ENCODE peak calls at places on chromosomes 7 and 10, in nine cellular contexts. One of them, this sample, is unnamed.

GRCh38 chr7:11343136-11343535 is 369.5 kb downstream of the PHF14 start:
- DNase-seq in CD8-positive, alpha-beta memory T cell: no peak
- DNase-seq in tibial artery: no peak
- DNase-seq in CD4-positive, alpha-beta T cell: no peak
- DNase-seq in dorsolateral prefrontal cortex: no peak
- DNase-seq in mesenchymal stem cell: no peak
- DNase-seq in breast epithelium: no peak
- DNase-seq in astrocyte: no peak
- DNase-seq in AG04450: no peak
- DNase-seq in this sample: no peak

GRCh38 chr10:99235872-99236626 is 397 bp upstream of the HPSE2 start:
- DNase-seq in CD8-positive, alpha-beta memory T cell: no peak
- DNase-seq in tibial artery: no peak
- DNase-seq in CD4-positive, alpha-beta T cell: no peak
- DNase-seq in dorsolateral prefrontal cortex: no peak
- DNase-seq in mesenchymal stem cell: peak
- DNase-seq in breast epithelium: no peak
- DNase-seq in astrocyte: no peak
- DNase-seq in AG04450: no peak
- DNase-seq in this sample: peak

GRCh38 chr7:75965617-75966016 is 28.8 kb downstream of the TMEM120A start:
- DNase-seq in CD8-positive, alpha-beta memory T cell: no peak
- DNase-seq in tibial artery: no peak
- DNase-seq in CD4-positive, alpha-beta T cell: no peak
- DNase-seq in dorsolateral prefrontal cortex: no peak
- DNase-seq in mesenchymal stem cell: no peak
- DNase-seq in breast epithelium: no peak
- DNase-seq in astrocyte: no peak
- DNase-seq in AG04450: no peak
- DNase-seq in this sample: no peak

GRCh38 chr10:4981722-4982471 is 18.7 kb downstream of the AKR1C1 start:
- DNase-seq in CD8-positive, alpha-beta memory T cell: no peak
- DNase-seq in tibial artery: no peak
- DNase-seq in CD4-positive, alpha-beta T cell: no peak
- DNase-seq in dorsolateral prefrontal cortex: no peak
- DNase-seq in mesenchymal stem cell: peak
- DNase-seq in breast epithelium: no peak
- DNase-seq in astrocyte: peak
- DNase-seq in AG04450: no peak
- DNase-seq in this sample: no peak

GRCh38 chr7:74029094-74029785 is 1.3 kb downstream of the ELN start:
- DNase-seq in CD8-positive, alpha-beta memory T cell: no peak
- DNase-seq in tibial artery: no peak
- DNase-seq in CD4-positive, alpha-beta T cell: no peak
- DNase-seq in dorsolateral prefrontal cortex: no peak
- DNase-seq in mesenchymal stem cell: no peak
- DNase-seq in breast epithelium: no peak
- DNase-seq in astrocyte: no peak
- DNase-seq in AG04450: no peak
- DNase-seq in this sample: peak

GRCh38 chr7:56291-56913 is 136.0 kb upstream of the FAM20C start:
- DNase-seq in CD8-positive, alpha-beta memory T cell: no peak
- DNase-seq in tibial artery: peak
- DNase-seq in CD4-positive, alpha-beta T cell: no peak
- DNase-seq in dorsolateral prefrontal cortex: no peak
- DNase-seq in mesenchymal stem cell: no peak
- DNase-seq in breast epithelium: no peak
- DNase-seq in astrocyte: no peak
- DNase-seq in AG04450: no peak
- DNase-seq in this sample: no peak

GRCh38 chr7:106793015-106793651 is 71.9 kb upstream of the PIK3CG start:
- DNase-seq in CD8-positive, alpha-beta memory T cell: no peak
- DNase-seq in tibial artery: no peak
- DNase-seq in CD4-positive, alpha-beta T cell: no peak
- DNase-seq in dorsolateral prefrontal cortex: no peak
- DNase-seq in mesenchymal stem cell: peak
- DNase-seq in breast epithelium: no peak
- DNase-seq in astrocyte: no peak
- DNase-seq in AG04450: no peak
- DNase-seq in this sample: no peak

GRCh38 chr10:99461230-99461629 is 30.8 kb upstream of the GOT1 start:
- DNase-seq in CD8-positive, alpha-beta memory T cell: no peak
- DNase-seq in tibial artery: no peak
- DNase-seq in CD4-positive, alpha-beta T cell: no peak
- DNase-seq in dorsolateral prefrontal cortex: no peak
- DNase-seq in mesenchymal stem cell: peak
- DNase-seq in breast epithelium: no peak
- DNase-seq in astrocyte: peak
- DNase-seq in AG04450: no peak
- DNase-seq in this sample: peak

GRCh38 chr10:60905580-60905979 is 38.4 kb downstream of the RHOBTB1 start:
- DNase-seq in CD8-positive, alpha-beta memory T cell: no peak
- DNase-seq in tibial artery: peak
- DNase-seq in CD4-positive, alpha-beta T cell: no peak
- DNase-seq in dorsolateral prefrontal cortex: no peak
- DNase-seq in mesenchymal stem cell: no peak
- DNase-seq in breast epithelium: no peak
- DNase-seq in astrocyte: peak
- DNase-seq in AG04450: peak
- DNase-seq in this sample: peak

GRCh38 chr10:103542764-103543616 is 49.5 kb downstream of the NEURL1 start:
- DNase-seq in CD8-positive, alpha-beta memory T cell: no peak
- DNase-seq in tibial artery: peak
- DNase-seq in CD4-positive, alpha-beta T cell: peak
- DNase-seq in dorsolateral prefrontal cortex: peak
- DNase-seq in mesenchymal stem cell: peak
- DNase-seq in breast epithelium: no peak
- DNase-seq in astrocyte: peak
- DNase-seq in AG04450: no peak
- DNase-seq in this sample: no peak

DNA sequence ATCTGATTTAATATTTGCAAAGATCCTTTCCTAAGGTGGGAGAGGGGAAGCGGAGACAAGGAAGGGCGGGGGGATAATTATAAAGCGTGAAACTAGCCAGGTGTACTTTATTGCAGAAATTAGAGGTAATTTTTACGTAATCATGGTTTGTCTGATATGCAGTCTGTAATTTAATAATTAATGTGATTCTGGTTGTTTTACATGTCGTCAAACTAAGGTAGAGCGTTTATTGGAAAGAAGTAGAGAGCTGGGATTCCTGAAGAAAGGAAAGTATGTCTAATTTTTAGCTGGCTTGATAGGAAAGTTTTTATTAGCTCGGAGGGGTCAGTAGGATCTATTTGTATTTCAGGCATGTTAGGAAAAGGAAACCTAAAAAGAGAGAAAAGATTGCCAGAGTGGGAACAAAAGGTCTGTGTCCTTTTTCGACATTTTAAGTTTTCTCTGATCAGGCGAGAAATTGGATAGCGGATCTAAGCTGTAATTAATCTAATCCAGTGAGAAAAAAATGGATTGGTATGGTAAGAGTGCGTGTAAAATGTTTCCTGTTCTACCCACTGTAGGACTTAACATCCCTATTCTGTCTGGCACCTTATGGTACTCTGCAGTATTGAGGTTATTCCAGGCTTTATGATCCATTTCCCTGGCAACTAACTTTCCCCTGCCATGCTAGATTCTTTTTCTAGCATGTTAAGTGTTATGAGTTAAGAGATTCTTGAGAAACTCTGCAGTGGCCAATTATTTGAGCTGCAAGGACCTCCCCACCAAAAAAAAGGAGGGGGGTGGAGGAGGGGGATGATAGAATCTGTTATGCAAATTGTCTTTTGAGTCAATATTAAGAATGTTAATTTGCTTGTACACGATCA is 1.4 kb downstream of the CELF2 start:
- DNase-seq in CD8-positive, alpha-beta memory T cell: no peak
- DNase-seq in tibial artery: no peak
- DNase-seq in CD4-positive, alpha-beta T cell: no peak
- DNase-seq in dorsolateral prefrontal cortex: no peak
- DNase-seq in mesenchymal stem cell: no peak
- DNase-seq in breast epithelium: no peak
- DNase-seq in astrocyte: no peak
- DNase-seq in AG04450: no peak
- DNase-seq in this sample: peak
- H3K27ac ChIP-seq in CD8-positive, alpha-beta memory T cell: no peak
- H3K27ac ChIP-seq in tibial artery: peak
- H3K27ac ChIP-seq in CD4-positive, alpha-beta T cell: no peak
- H3K27ac ChIP-seq in dorsolateral prefrontal cortex: peak
- H3K27ac ChIP-seq in mesenchymal stem cell: no peak
- H3K27ac ChIP-seq in breast epithelium: peak
- H3K27ac ChIP-seq in astrocyte: no peak
- H3K27ac ChIP-seq in AG04450: no peak
- H3K27ac ChIP-seq in this sample: no peak

GRCh38 chr7:141674702-141675101 is 27.3 kb downstream of the DENND11 start:
- DNase-seq in CD8-positive, alpha-beta memory T cell: no peak
- DNase-seq in tibial artery: no peak
- DNase-seq in CD4-positive, alpha-beta T cell: no peak
- DNase-seq in dorsolateral prefrontal cortex: no peak
- DNase-seq in mesenchymal stem cell: no peak
- DNase-seq in breast epithelium: no peak
- DNase-seq in astrocyte: no peak
- DNase-seq in AG04450: no peak
- DNase-seq in this sample: peak

GRCh38 chr7:141676618-141677017 is 25.3 kb downstream of the DENND11 start:
- DNase-seq in CD8-positive, alpha-beta memory T cell: no peak
- DNase-seq in tibial artery: no peak
- DNase-seq in CD4-positive, alpha-beta T cell: no peak
- DNase-seq in dorsolateral prefrontal cortex: no peak
- DNase-seq in mesenchymal stem cell: no peak
- DNase-seq in breast epithelium: no peak
- DNase-seq in astrocyte: peak
- DNase-seq in AG04450: no peak
- DNase-seq in this sample: no peak

GRCh38 chr7:141671705-141672496 is 30.1 kb downstream of the DENND11 start:
- DNase-seq in CD8-positive, alpha-beta memory T cell: no peak
- DNase-seq in tibial artery: no peak
- DNase-seq in CD4-positive, alpha-beta T cell: no peak
- DNase-seq in dorsolateral prefrontal cortex: no peak
- DNase-seq in mesenchymal stem cell: peak
- DNase-seq in breast epithelium: no peak
- DNase-seq in astrocyte: no peak
- DNase-seq in AG04450: no peak
- DNase-seq in this sample: peak

GRCh38 chr7:141675431-141676210 is 26.3 kb downstream of the DENND11 start:
- DNase-seq in CD8-positive, alpha-beta memory T cell: no peak
- DNase-seq in tibial artery: no peak
- DNase-seq in CD4-positive, alpha-beta T cell: no peak
- DNase-seq in dorsolateral prefrontal cortex: peak
- DNase-seq in mesenchymal stem cell: no peak
- DNase-seq in breast epithelium: no peak
- DNase-seq in astrocyte: peak
- DNase-seq in AG04450: no peak
- DNase-seq in this sample: peak

GRCh38 chr7:141674201-141674671 is 27.7 kb downstream of the DENND11 start:
- DNase-seq in CD8-positive, alpha-beta memory T cell: no peak
- DNase-seq in tibial artery: no peak
- DNase-seq in CD4-positive, alpha-beta T cell: no peak
- DNase-seq in dorsolateral prefrontal cortex: no peak
- DNase-seq in mesenchymal stem cell: no peak
- DNase-seq in breast epithelium: no peak
- DNase-seq in astrocyte: peak
- DNase-seq in AG04450: no peak
- DNase-seq in this sample: no peak
- H3K27ac ChIP-seq in CD8-positive, alpha-beta memory T cell: no peak
- H3K27ac ChIP-seq in tibial artery: no peak
- H3K27ac ChIP-seq in CD4-positive, alpha-beta T cell: no peak
- H3K27ac ChIP-seq in dorsolateral prefrontal cortex: peak
- H3K27ac ChIP-seq in mesenchymal stem cell: no peak
- H3K27ac ChIP-seq in breast epithelium: peak
- H3K27ac ChIP-seq in astrocyte: peak
- H3K27ac ChIP-seq in AG04450: no peak
- H3K27ac ChIP-seq in this sample: peak

GRCh38 chr7:37284805-37285211 is 163.9 kb downstream of the ELMO1 start:
- DNase-seq in CD8-positive, alpha-beta memory T cell: peak
- DNase-seq in tibial artery: peak
- DNase-seq in CD4-positive, alpha-beta T cell: peak
- DNase-seq in dorsolateral prefrontal cortex: peak
- DNase-seq in mesenchymal stem cell: peak
- DNase-seq in breast epithelium: no peak
- DNase-seq in astrocyte: no peak
- DNase-seq in AG04450: no peak
- DNase-seq in this sample: no peak

GRCh38 chr7:37283701-37284100 is 165.0 kb downstream of the ELMO1 start:
- DNase-seq in CD8-positive, alpha-beta memory T cell: no peak
- DNase-seq in tibial artery: no peak
- DNase-seq in CD4-positive, alpha-beta T cell: no peak
- DNase-seq in dorsolateral prefrontal cortex: no peak
- DNase-seq in mesenchymal stem cell: no peak
- DNase-seq in breast epithelium: no peak
- DNase-seq in astrocyte: no peak
- DNase-seq in AG04450: no peak
- DNase-seq in this sample: no peak

GRCh38 chr7:37282927-37283326 is 165.7 kb downstream of the ELMO1 start:
- DNase-seq in CD8-positive, alpha-beta memory T cell: no peak
- DNase-seq in tibial artery: no peak
- DNase-seq in CD4-positive, alpha-beta T cell: no peak
- DNase-seq in dorsolateral prefrontal cortex: no peak
- DNase-seq in mesenchymal stem cell: no peak
- DNase-seq in breast epithelium: no peak
- DNase-seq in astrocyte: no peak
- DNase-seq in AG04450: no peak
- DNase-seq in this sample: no peak

GRCh38 chr7:37285701-37286475 is 162.8 kb downstream of the ELMO1 start:
- DNase-seq in CD8-positive, alpha-beta memory T cell: no peak
- DNase-seq in tibial artery: no peak
- DNase-seq in CD4-positive, alpha-beta T cell: no peak
- DNase-seq in dorsolateral prefrontal cortex: no peak
- DNase-seq in mesenchymal stem cell: no peak
- DNase-seq in breast epithelium: no peak
- DNase-seq in astrocyte: no peak
- DNase-seq in AG04450: no peak
- DNase-seq in this sample: peak

DNA sequence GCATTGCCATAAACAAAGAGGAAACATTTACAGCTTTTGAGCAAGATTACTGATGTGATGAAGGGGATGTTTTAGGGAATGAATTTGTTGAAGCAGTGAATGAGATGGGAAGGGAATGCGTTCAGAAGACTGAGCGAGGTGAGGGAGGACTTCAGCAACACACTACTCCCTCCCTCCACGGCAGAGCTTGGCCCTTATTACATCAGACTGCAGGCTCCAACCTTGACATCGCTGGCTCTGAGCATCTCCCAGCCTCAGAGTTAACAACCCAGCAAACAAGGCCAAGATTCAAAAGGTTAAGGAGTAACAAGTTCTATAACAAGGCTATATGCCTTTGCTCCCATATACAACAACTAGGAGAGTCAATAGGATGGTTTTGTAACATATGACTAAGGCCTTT is 164.4 kb downstream of the ELMO1 start:
- DNase-seq in CD8-positive, alpha-beta memory T cell: no peak
- DNase-seq in tibial artery: no peak
- DNase-seq in CD4-positive, alpha-beta T cell: no peak
- DNase-seq in dorsolateral prefrontal cortex: no peak
- DNase-seq in mesenchymal stem cell: no peak
- DNase-seq in breast epithelium: no peak
- DNase-seq in astrocyte: no peak
- DNase-seq in AG04450: no peak
- DNase-seq in this sample: no peak
- H3K27ac ChIP-seq in CD8-positive, alpha-beta memory T cell: no peak
- H3K27ac ChIP-seq in tibial artery: no peak
- H3K27ac ChIP-seq in CD4-positive, alpha-beta T cell: no peak
- H3K27ac ChIP-seq in dorsolateral prefrontal cortex: peak
- H3K27ac ChIP-seq in mesenchymal stem cell: no peak
- H3K27ac ChIP-seq in breast epithelium: no peak
- H3K27ac ChIP-seq in astrocyte: no peak
- H3K27ac ChIP-seq in AG04450: no peak
- H3K27ac ChIP-seq in this sample: no peak

GRCh38 chr7:84231157-84231556 is 36.6 kb upstream of the SEMA3A start:
- DNase-seq in CD8-positive, alpha-beta memory T cell: no peak
- DNase-seq in tibial artery: no peak
- DNase-seq in CD4-positive, alpha-beta T cell: no peak
- DNase-seq in dorsolateral prefrontal cortex: no peak
- DNase-seq in mesenchymal stem cell: peak
- DNase-seq in breast epithelium: no peak
- DNase-seq in astrocyte: peak
- DNase-seq in AG04450: no peak
- DNase-seq in this sample: peak
- H3K27ac ChIP-seq in CD8-positive, alpha-beta memory T cell: no peak
- H3K27ac ChIP-seq in tibial artery: no peak
- H3K27ac ChIP-seq in CD4-positive, alpha-beta T cell: no peak
- H3K27ac ChIP-seq in dorsolateral prefrontal cortex: no peak
- H3K27ac ChIP-seq in mesenchymal stem cell: no peak
- H3K27ac ChIP-seq in breast epithelium: no peak
- H3K27ac ChIP-seq in astrocyte: peak
- H3K27ac ChIP-seq in AG04450: no peak
- H3K27ac ChIP-seq in this sample: peak